ENCODE peak calls at places on chromosomes 3 and 15, in ten cellular contexts. F is sigmoid colon, R is cardiac muscle cell, U is colonic mucosa, Y is ascending aorta, O is breast epithelium, H is psoas muscle, B is neural progenitor cell, T is IMR-90, L is MM.1S. S is an unnamed sample. For H3K9me3, the result is how much of the 10 kb centered on the place peaks cover.

GRCh38 chr3:37559461-37559860 is 302.2 kb upstream of the CTDSPL start:
- DNase-seq in F (no peak), R (no peak), U (no peak), Y (peak), O (no peak), H (no peak), B (peak), T (peak), L (no peak), S (no peak)

GRCh38 chr3:34361921-34362320 is 563.5 kb downstream of the PDCD6IP start:
- DNase-seq in F (no peak), R (no peak), U (no peak), Y (no peak), O (no peak), H (no peak), B (no peak), T (no peak), L (peak), S (no peak)

GRCh38 chr3:100857863-100858262 is 135.4 kb downstream of the ABI3BP start:
- DNase-seq in F (no peak), R (no peak), U (no peak), Y (no peak), O (no peak), H (no peak), B (no peak), T (no peak), L (no peak), S (no peak)

GRCh38 chr3:121490161-121490560 is 55.6 kb downstream of the POLQ start:
- DNase-seq in F (no peak), R (no peak), U (no peak), Y (no peak), O (no peak), H (no peak), B (no peak), T (no peak), L (no peak), S (no peak)

GRCh38 chr15:70557506-70558258 is 205.7 kb downstream of the UACA start:
- DNase-seq in F (no peak), R (no peak), U (no peak), Y (peak), O (no peak), H (no peak), B (no peak), T (no peak), L (no peak), S (no peak)

GRCh38 chr15:30905821-30906220 is 2.1 kb downstream of the FAN1 start:
- DNase-seq in F (no peak), R (peak), U (peak), Y (no peak), O (no peak), H (no peak), B (no peak), T (peak), L (no peak), S (no peak)

GRCh38 chr15:63601026-63601726 is 4.0 kb downstream of the FBXL22 start:
- DNase-seq in F (peak), R (peak), U (peak), Y (peak), O (no peak), H (peak), B (peak), T (peak), L (peak), S (peak)

GRCh38 chr15:91113036-91113435 is 13.0 kb downstream of the SV2B start:
- DNase-seq in F (no peak), R (no peak), U (no peak), Y (no peak), O (no peak), H (no peak), B (no peak), T (no peak), L (no peak), S (no peak)

GRCh38 chr15:40982855-40983254 is 29.6 kb downstream of the CHAC1 start:
- DNase-seq in F (no peak), R (no peak), U (no peak), Y (peak), O (no peak), H (no peak), B (no peak), T (peak), L (no peak), S (no peak)

GRCh38 chr3:186097663-186098451 is 11.0 kb downstream of the ETV5 start:
- DNase-seq in F (peak), R (peak), U (peak), Y (peak), O (no peak), H (peak), B (peak), T (peak), L (no peak), S (peak)

GRCh38 chr3:133930341-133930933 is 34.8 kb upstream of the RAB6B start:
- DNase-seq in F (no peak), R (peak), U (peak), Y (peak), O (no peak), H (no peak), B (peak), T (peak), L (peak), S (no peak)

GRCh38 chr15:63943829-63944680 is 102.2 kb downstream of the DAPK2 start:
- DNase-seq in F (no peak), R (no peak), U (peak), Y (no peak), O (no peak), H (no peak), B (no peak), T (no peak), L (no peak), S (no peak)

GRCh38 chr3:155960060-155960459 is 89.6 kb downstream of the GMPS start:
- DNase-seq in F (no peak), R (no peak), U (no peak), Y (no peak), O (no peak), H (no peak), B (no peak), T (peak), L (no peak), S (no peak)

GRCh38 chr3:80492162-80492561 is 724.4 kb upstream of the ROBO1 start:
- DNase-seq in F (no peak), R (no peak), U (no peak), Y (no peak), O (no peak), H (no peak), B (no peak), T (no peak), L (no peak), S (no peak)

GRCh38 chr3:46725663-46726314 is 8.1 kb upstream of the PRSS50 start:
- DNase-seq in F (no peak), R (no peak), U (no peak), Y (no peak), O (peak), H (no peak), B (no peak), T (peak), L (no peak), S (no peak)

GRCh38 chr15:73485372-73485771 is 42.4 kb downstream of the REC114 start:
- DNase-seq in F (no peak), R (no peak), U (no peak), Y (no peak), O (no peak), H (no peak), B (no peak), T (no peak), L (no peak), S (no peak)

GRCh38 chr3:101518421-101518871 is 5.4 kb upstream of the SENP7 start:
- DNase-seq in F (no peak), R (no peak), U (no peak), Y (no peak), O (no peak), H (no peak), B (no peak), T (peak), L (peak), S (no peak)

GRCh38 chr3:144809381-144809780 is 837.8 kb downstream of the DIPK2A start:
- DNase-seq in F (no peak), R (no peak), U (no peak), Y (no peak), O (no peak), H (no peak), B (no peak), T (no peak), L (no peak), S (no peak)

GRCh38 chr3:16060945-16061344 is 113.5 kb upstream of the GALNT15 start:
- DNase-seq in F (peak), R (no peak), U (peak), Y (peak), O (no peak), H (peak), B (no peak), T (peak), L (no peak), S (no peak)

GRCh38 chr15:31397851-31398661 is 71.4 kb downstream of the KLF13 start:
- DNase-seq in F (no peak), R (no peak), U (peak), Y (peak), O (no peak), H (no peak), B (no peak), T (no peak), L (no peak), S (no peak)

GRCh38 chr15:49075876-49076275 is 29.6 kb upstream of the SECISBP2L start:
- DNase-seq in F (no peak), R (no peak), U (no peak), Y (no peak), O (no peak), H (no peak), B (no peak), T (no peak), L (no peak), S (no peak)

GRCh38 chr3:4568831-4569230 is 75.7 kb downstream of the ITPR1 start:
- DNase-seq in F (no peak), R (no peak), U (no peak), Y (no peak), O (no peak), H (no peak), B (no peak), T (no peak), L (no peak), S (no peak)

GRCh38 chr3:43755511-43756200 is 64.9 kb downstream of the ABHD5 start:
- DNase-seq in F (no peak), R (no peak), U (no peak), Y (no peak), O (no peak), H (no peak), B (no peak), T (no peak), L (no peak), S (no peak)

GRCh38 chr3:14767706-14768105 is 51.1 kb upstream of the FGD5 start:
- DNase-seq in F (no peak), R (no peak), U (no peak), Y (no peak), O (no peak), H (no peak), B (no peak), T (no peak), L (no peak), S (no peak)

GRCh38 chr3:129305592-129306091 is 27.0 kb downstream of the HMCES start:
- DNase-seq in F (peak), R (peak), U (peak), Y (peak), O (peak), H (peak), B (peak), T (peak), L (no peak), S (peak)

GRCh38 chr3:72990701-72991395 is 5.8 kb upstream of the PPP4R2 start:
- DNase-seq in F (no peak), R (no peak), U (no peak), Y (no peak), O (no peak), H (no peak), B (no peak), T (no peak), L (no peak), S (no peak)

GRCh38 chr3:146783446-146783845 is 178.3 kb upstream of the PLSCR5 start:
- DNase-seq in F (no peak), R (no peak), U (no peak), Y (no peak), O (no peak), H (no peak), B (no peak), T (no peak), L (no peak), S (no peak)

GRCh38 chr3:157618075-157618760 is 115.0 kb upstream of the VEPH1 start:
- DNase-seq in F (no peak), R (peak), U (no peak), Y (no peak), O (no peak), H (no peak), B (peak), T (peak), L (peak), S (no peak)

GRCh38 chr3:123642182-123642956 is 57.5 kb upstream of the HACD2 start:
- DNase-seq in F (peak), R (peak), U (peak), Y (peak), O (no peak), H (peak), B (peak), T (peak), L (peak), S (peak)

GRCh38 chr3:12993623-12994356 is 79.4 kb downstream of the IQSEC1 start:
- DNase-seq in F (peak), R (peak), U (peak), Y (no peak), O (no peak), H (peak), B (peak), T (no peak), L (no peak), S (no peak)

GRCh38 chr3:174243194-174243593 is 615.9 kb upstream of the NAALADL2 start:
- DNase-seq in F (no peak), R (no peak), U (no peak), Y (no peak), O (no peak), H (no peak), B (no peak), T (peak), L (no peak), S (no peak)

GRCh38 chr3:24294150-24294549 is 200.5 kb downstream of the THRB start:
- DNase-seq in F (no peak), R (no peak), U (no peak), Y (no peak), O (no peak), H (no peak), B (no peak), T (no peak), L (no peak), S (no peak)

GRCh38 chr3:179416681-179417080 is 34.6 kb downstream of the GNB4 start:
- DNase-seq in F (no peak), R (no peak), U (no peak), Y (no peak), O (no peak), H (no peak), B (no peak), T (peak), L (no peak), S (no peak)

GRCh38 chr3:104069114-104069513 is 1297.6 kb upstream of the ALCAM start:
- DNase-seq in F (no peak), R (no peak), U (no peak), Y (no peak), O (no peak), H (no peak), B (no peak), T (no peak), L (no peak), S (no peak)

GRCh38 chr3:188000361-188000861 is 153.5 kb upstream of the LPP start:
- DNase-seq in F (no peak), R (no peak), U (peak), Y (no peak), O (no peak), H (no peak), B (no peak), T (no peak), L (no peak), S (peak)

GRCh38 chr3:89617706-89618105 is 510.3 kb downstream of the EPHA3 start:
- DNase-seq in F (no peak), R (peak), U (no peak), Y (no peak), O (no peak), H (no peak), B (no peak), T (peak), L (no peak), S (no peak)

GRCh38 chr3:168121175-168121853 is 25.6 kb upstream of the GOLIM4 start:
- DNase-seq in F (peak), R (no peak), U (peak), Y (no peak), O (peak), H (peak), B (no peak), T (peak), L (no peak), S (no peak)

GRCh38 chr3:50913279-50913678 is 238.6 kb downstream of the DOCK3 start:
- DNase-seq in F (no peak), R (peak), U (no peak), Y (no peak), O (no peak), H (no peak), B (no peak), T (no peak), L (no peak), S (peak)

GRCh38 chr3:190514163-190515153 is 573 bp downstream of the IL1RAP start:
- DNase-seq in F (peak), R (peak), U (peak), Y (peak), O (peak), H (peak), B (peak), T (peak), L (peak), S (peak)

GRCh38 chr15:27672537-27672936 is 426.6 kb downstream of the OCA2 start:
- DNase-seq in F (no peak), R (no peak), U (no peak), Y (no peak), O (no peak), H (no peak), B (no peak), T (no peak), L (no peak), S (no peak)
- H3K9me3 ChIP-seq in F (under half), R (under half), U (under half), Y (under half), O (under half), H (under half), B (under half), T (under half), L (under half), S (under half)

DNA sequence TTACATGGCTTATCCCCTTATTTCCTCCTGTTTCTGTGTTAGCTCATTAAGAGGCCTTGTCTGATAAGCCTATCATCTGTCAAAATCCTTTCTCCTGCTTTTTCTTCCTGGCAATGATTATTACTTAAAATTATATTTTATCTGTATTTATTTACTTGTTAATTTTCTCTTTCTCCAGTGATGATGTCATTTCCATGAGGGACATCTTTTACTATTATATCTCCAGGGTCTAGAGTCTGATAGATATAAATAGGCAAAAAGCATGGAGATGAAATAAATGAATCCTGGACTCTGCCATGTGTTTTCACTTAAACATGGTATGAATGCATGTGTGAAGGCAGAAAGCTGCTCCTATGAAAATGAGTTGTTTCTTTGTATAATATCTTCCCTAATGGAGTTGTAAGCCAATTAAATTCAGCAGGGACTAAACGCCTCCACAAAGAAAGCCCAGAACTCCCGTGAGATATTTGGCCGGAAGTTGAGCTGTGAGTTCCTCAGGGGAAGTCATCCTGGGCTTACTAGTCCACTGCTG is 375.2 kb downstream of the TUSC7 start:
- DNase-seq in F (no peak), R (no peak), U (no peak), Y (no peak), O (no peak), H (no peak), B (no peak), T (no peak), L (no peak), S (no peak)
- H3K4me3 ChIP-seq in F (no peak), R (no peak), U (no peak), Y (no peak), O (no peak), H (no peak), B (no peak), T (no peak), L (no peak), S (no peak)

DNA sequence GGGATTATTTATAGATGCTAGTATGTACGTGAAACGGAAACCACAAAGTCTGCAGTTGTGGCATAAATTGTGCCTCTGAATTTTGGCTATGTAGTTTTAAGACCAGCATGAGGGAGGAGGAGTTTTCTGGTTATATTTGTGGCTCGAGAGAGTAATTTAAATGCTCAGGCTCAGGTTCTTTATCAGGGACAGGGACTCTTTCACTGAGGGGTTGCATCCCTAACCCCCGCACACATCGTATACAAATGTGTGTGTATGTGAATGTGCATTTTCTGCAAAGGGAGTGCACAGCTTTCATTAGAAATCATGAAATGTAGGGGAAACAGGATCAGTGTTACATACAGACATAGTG is 12.6 kb downstream of the GCSAM start:
- DNase-seq in F (no peak), R (no peak), U (no peak), Y (no peak), O (no peak), H (no peak), B (no peak), T (no peak), L (peak), S (no peak)
- H3K27ac ChIP-seq in F (no peak), R (no peak), U (no peak), Y (no peak), O (no peak), H (no peak), B (no peak), T (no peak), L (peak), S (no peak)

GRCh38 chr15:46343527-46343926 is 708.7 kb downstream of the SQOR start:
- DNase-seq in F (no peak), R (no peak), U (no peak), Y (no peak), O (no peak), H (no peak), B (peak), T (no peak), L (no peak), S (no peak)
- H3K9me3 ChIP-seq in F (under half), R (under half), U (under half), Y (under half), O (under half), H (under half), B (under half), T (under half), L (under half), S (under half)

GRCh38 chr3:195160908-195161434 is 110.0 kb downstream of the XXYLT1 start:
- DNase-seq in F (no peak), R (no peak), U (no peak), Y (no peak), O (no peak), H (no peak), B (no peak), T (no peak), L (peak), S (no peak)
- H3K4me3 ChIP-seq in F (no peak), R (no peak), U (no peak), Y (no peak), O (no peak), H (no peak), B (no peak), T (no peak), L (no peak), S (no peak)

GRCh38 chr3:172464306-172464705 is 16.1 kb upstream of the GHSR start:
- DNase-seq in F (no peak), R (no peak), U (no peak), Y (no peak), O (no peak), H (no peak), B (no peak), T (no peak), L (no peak), S (no peak)

GRCh38 chr3:172465281-172465680 is 17.0 kb upstream of the GHSR start:
- DNase-seq in F (no peak), R (no peak), U (no peak), Y (no peak), O (no peak), H (no peak), B (no peak), T (no peak), L (no peak), S (no peak)

GRCh38 chr3:172467170-172467824 is 19.0 kb upstream of the GHSR start:
- DNase-seq in F (no peak), R (no peak), U (no peak), Y (no peak), O (no peak), H (no peak), B (no peak), T (peak), L (no peak), S (no peak)

GRCh38 chr3:172470588-172470987 is 22.3 kb upstream of the GHSR start:
- DNase-seq in F (no peak), R (no peak), U (no peak), Y (no peak), O (no peak), H (no peak), B (no peak), T (no peak), L (no peak), S (no peak)

DNA sequence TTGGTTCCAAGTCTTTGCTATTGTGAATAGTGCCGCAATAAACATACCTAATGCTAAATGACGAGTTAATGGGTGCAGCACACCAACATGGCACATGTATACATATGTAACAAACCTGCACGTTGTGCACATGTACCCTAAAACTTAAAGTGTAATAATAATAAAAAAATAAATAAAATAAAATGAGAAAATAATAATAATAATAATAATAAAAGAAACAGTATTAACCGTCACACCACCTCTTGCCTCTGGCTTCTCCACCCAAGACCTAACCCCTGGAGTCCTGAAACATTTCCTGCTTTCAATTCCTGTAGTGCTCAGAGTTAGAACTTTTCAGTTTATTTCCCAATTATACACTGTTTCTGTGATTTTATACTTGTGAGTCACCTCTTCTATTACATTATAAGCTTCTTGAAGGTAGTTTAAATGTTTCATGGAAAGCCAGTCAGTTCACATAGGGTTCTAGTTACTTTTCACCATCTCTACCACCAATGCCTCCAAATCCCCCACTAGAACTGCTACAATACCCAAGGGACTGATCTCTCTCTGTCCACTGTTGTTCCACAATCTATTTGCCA is 18.4 kb upstream of the GHSR start:
- DNase-seq in F (no peak), R (no peak), U (no peak), Y (no peak), O (no peak), H (no peak), B (no peak), T (peak), L (no peak), S (no peak)
- H3K27ac ChIP-seq in F (no peak), R (no peak), U (no peak), Y (no peak), O (no peak), H (no peak), B (no peak), T (no peak), L (no peak), S (no peak)

GRCh38 chr15:27222479-27222878 is 251.5 kb downstream of the GABRG3 start:
- DNase-seq in F (no peak), R (no peak), U (no peak), Y (no peak), O (no peak), H (no peak), B (no peak), T (no peak), L (no peak), S (no peak)
- H3K9me3 ChIP-seq in F (under half), R (under half), U (under half), Y (under half), O (under half), H (under half), B (under half), T (under half), L (under half), S (under half)

S was measured in pancreas.